ENCODE peak calls at places on chromosome 10, in five cellular contexts. U is ACHN, I is WTC11, H is H54, C is colonic mucosa. Z is an unnamed sample.

GRCh38 chr10:4931587-4931986 is 31.6 kb upstream of the AKR1C1 start:
- DNase-seq in U (no peak), I (no peak), H (no peak), C (no peak), Z (no peak)

GRCh38 chr10:68135922-68136718 is 26.8 kb downstream of the MYPN start:
- DNase-seq in U (peak), I (no peak), H (peak), C (peak), Z (no peak)

GRCh38 chr10:59037506-59037905 is 138.9 kb upstream of the PHYHIPL start:
- DNase-seq in U (no peak), I (no peak), H (no peak), C (no peak), Z (no peak)

GRCh38 chr10:5888843-5889623 is 660 bp downstream of the ANKRD16 start:
- DNase-seq in U (peak), I (peak), H (no peak), C (peak), Z (peak)

GRCh38 chr10:115051216-115051615 is 41.9 kb upstream of the ATRNL1 start:
- DNase-seq in U (no peak), I (no peak), H (no peak), C (no peak), Z (no peak)

GRCh38 chr10:52771534-52772455 is 789 bp downstream of the MBL2 start:
- DNase-seq in U (no peak), I (no peak), H (no peak), C (no peak), Z (no peak)

GRCh38 chr10:120514035-120514620 is 57.1 kb downstream of the PLPP4 start:
- DNase-seq in U (peak), I (peak), H (no peak), C (peak), Z (peak)

GRCh38 chr10:109956454-109957091 is 33.3 kb upstream of the XPNPEP1 start:
- DNase-seq in U (peak), I (peak), H (peak), C (no peak), Z (peak)

GRCh38 chr10:23558361-23558799 is 119.5 kb downstream of the OTUD1 start:
- DNase-seq in U (no peak), I (no peak), H (no peak), C (no peak), Z (no peak)

GRCh38 chr10:5615263-5615820 is 51.1 kb downstream of the ASB13 start:
- DNase-seq in U (no peak), I (no peak), H (no peak), C (no peak), Z (no peak)

GRCh38 chr10:61642692-61643091 is 20.0 kb upstream of the CABCOCO1 start:
- DNase-seq in U (no peak), I (no peak), H (no peak), C (no peak), Z (no peak)

GRCh38 chr10:16425449-16425848 is 11.4 kb upstream of the PTER start:
- DNase-seq in U (no peak), I (no peak), H (no peak), C (no peak), Z (no peak)

GRCh38 chr10:131748831-131749766 is 151.7 kb upstream of the PPP2R2D start:
- DNase-seq in U (no peak), I (no peak), H (no peak), C (peak), Z (no peak)

GRCh38 chr10:14374745-14375445 is 44.2 kb upstream of the FRMD4A start:
- DNase-seq in U (no peak), I (no peak), H (no peak), C (no peak), Z (no peak)